ENCODE peak calls at places on chromosomes 7 and 10, in four cellular contexts. G is GM12878, K is HepG2, N is K562. U is an unnamed sample.

GRCh38 chr10:43403911-43404674 is 4.9 kb downstream of the HNRNPF start:
- DNase-seq in N (no peak), G (no peak), K (no peak), U (no peak)

GRCh38 chr7:30285531-30286284 is 1.3 kb downstream of the ZNRF2 start:
- DNase-seq in N (no peak), G (no peak), K (peak), U (peak)

GRCh38 chr7:31550432-31550831 is 36.5 kb downstream of the ITPRID1 start:
- DNase-seq in K (no peak), G (no peak), N (no peak), U (no peak)

GRCh38 chr10:132412316-132413192 is 15.6 kb downstream of the PWWP2B start:
- DNase-seq in N (no peak), K (no peak), G (no peak), U (no peak)

GRCh38 chr7:118082506-118082905 is 101.5 kb upstream of the LSM8 start:
- DNase-seq in N (no peak), G (no peak), K (no peak), U (no peak)

GRCh38 chr10:32958992-32959703 is 1.1 kb upstream of the ITGB1 start:
- DNase-seq in K (no peak), G (peak), N (no peak), U (no peak)

GRCh38 chr7:25238056-25238745 is 9.9 kb upstream of the NPVF start:
- DNase-seq in G (no peak), K (no peak), N (no peak), U (no peak)

GRCh38 chr10:30536578-30536977 is 93.0 kb downstream of the LYZL2 start:
- DNase-seq in K (no peak), G (no peak), N (no peak), U (peak)

GRCh38 chr7:103966593-103967277 is 22.7 kb downstream of the RELN start:
- DNase-seq in K (no peak), G (no peak), N (no peak), U (no peak)

GRCh38 chr10:94989192-94989591 is 50.7 kb downstream of the CYP2C9 start:
- DNase-seq in N (no peak), K (no peak), G (no peak), U (no peak)

GRCh38 chr7:97842772-97843345 is 29.3 kb downstream of the ASNS start:
- DNase-seq in G (no peak), K (no peak), N (no peak), U (no peak)

GRCh38 chr7:35728412-35729060 is 33.6 kb upstream of the HERPUD2 start:
- DNase-seq in G (no peak), K (no peak), N (no peak), U (no peak)

GRCh38 chr10:44971935-44972792 is 6.4 kb downstream of the DEPP1 start:
- DNase-seq in N (no peak), K (no peak), G (no peak), U (no peak)

GRCh38 chr10:3932597-3933380 is 147.8 kb upstream of the KLF6 start:
- DNase-seq in K (no peak), G (no peak), N (no peak), U (no peak)

GRCh38 chr10:22365233-22365632 is 19.9 kb downstream of the SPAG6 start:
- DNase-seq in N (no peak), G (no peak), K (no peak), U (no peak)

GRCh38 chr10:5861269-5862031 is 28.2 kb downstream of the ANKRD16 start:
- DNase-seq in N (no peak), K (peak), G (no peak), U (peak)

GRCh38 chr10:18217577-18217976 is 77.4 kb downstream of the CACNB2 start:
- DNase-seq in G (no peak), N (no peak), K (no peak), U (no peak)
- TF ChIP-seq POLR2AphosphoS2 in G (no peak), N (no peak), K (no peak), U (no peak)

GRCh38 chr7:26813426-26813825 is 51.0 kb downstream of the SKAP2 start:
- DNase-seq in N (no peak), K (peak), G (no peak), U (no peak)
- TF ChIP-seq POLR2AphosphoS2 in N (no peak), K (no peak), G (no peak), U (no peak)

DNA sequence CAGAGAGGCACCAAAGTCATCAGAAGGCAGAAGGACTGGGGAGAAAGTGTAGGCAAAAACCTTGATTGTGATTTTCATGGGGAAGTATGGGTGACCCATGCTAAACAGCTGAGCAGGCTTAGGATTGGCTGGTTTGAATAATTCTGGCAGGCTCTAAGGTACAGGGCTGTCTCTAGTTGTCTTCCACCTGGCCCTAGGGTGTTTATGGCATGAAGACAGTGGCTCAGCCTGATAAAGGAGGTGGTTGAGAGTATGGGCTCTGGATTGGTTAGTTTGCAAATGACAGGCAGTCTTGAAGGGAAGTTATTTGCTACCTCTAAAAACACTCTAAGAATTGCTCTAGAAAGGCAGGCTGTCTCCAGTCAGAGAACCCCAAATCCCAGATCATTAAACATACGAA is 100.3 kb downstream of the STRA8 start:
- DNase-seq in G (no peak), K (no peak), N (no peak), U (no peak)
- TF ChIP-seq POLR2AphosphoS2 in G (no peak), K (no peak), N (no peak), U (no peak)

DNA sequence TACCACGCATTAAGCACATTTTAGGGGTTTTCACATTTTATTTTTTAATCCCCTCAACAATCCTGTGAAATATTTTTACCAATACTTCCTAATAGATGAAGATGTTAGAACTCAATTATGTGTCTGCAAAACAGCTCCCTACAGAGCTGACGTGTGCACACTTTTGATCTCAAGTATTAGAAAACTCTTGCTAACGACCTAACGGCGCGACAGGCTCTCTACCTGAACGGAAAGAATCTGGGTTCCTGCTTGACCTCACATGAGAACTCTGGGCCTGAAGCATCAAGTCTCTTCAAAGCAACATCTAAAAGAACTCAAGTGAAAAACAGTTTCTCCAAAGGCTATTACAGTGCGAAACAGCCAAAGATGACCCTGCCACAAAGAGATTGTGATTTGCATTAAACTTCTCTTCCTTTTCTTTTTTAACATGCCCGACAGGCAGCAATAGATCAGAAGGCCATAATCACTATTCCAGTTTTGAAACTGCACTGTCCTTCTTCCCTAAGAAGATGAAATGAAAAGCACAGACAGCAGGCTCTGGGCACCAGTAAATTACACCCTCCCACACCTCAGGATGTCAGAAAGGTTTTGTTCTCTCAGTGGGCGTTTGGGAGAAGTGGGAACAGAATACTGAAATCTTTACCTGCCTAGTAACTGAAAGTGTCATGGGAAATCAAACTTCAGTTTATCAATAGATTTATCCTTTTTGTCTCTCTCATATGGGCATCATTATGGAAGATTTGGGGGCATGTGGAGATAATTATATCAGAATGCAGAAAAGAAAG is 113.7 kb downstream of the DOCK4 start:
- DNase-seq in G (no peak), N (no peak), K (no peak), U (no peak)
- TF ChIP-seq POLR2AphosphoS2 in G (no peak), N (no peak), K (no peak), U (no peak)

GRCh38 chr7:28745351-28745750 is 212.8 kb downstream of the TRIL start:
- DNase-seq in G (no peak), K (no peak), N (no peak), U (no peak)
- TF ChIP-seq POLR2AphosphoS2 in G (no peak), K (no peak), N (no peak), U (no peak)

DNA sequence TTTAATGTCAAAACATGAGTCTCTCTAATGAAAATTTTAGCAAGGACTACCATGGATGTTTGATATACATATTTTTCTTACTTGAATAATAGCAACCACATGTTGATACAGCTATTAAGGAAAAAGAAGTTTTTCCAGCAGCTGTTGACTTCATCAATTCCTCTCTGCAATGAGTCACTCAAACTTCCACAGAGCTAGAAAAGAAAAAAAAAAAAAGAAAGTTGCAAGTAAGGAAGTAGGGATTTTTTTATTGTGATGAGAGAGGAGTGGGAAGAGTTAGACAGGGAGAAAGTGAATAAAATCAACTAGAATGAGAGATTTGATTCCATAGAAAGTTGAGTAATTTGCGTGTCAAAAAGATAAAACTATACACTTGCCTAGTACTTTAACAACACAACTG is 46.2 kb downstream of the CAV1 start:
- DNase-seq in G (no peak), N (no peak), K (no peak), U (peak)
- TF ChIP-seq POLR2AphosphoS2 in G (no peak), N (no peak), K (no peak), U (no peak)

GRCh38 chr7:136523581-136523980 is 344.9 kb upstream of the CHRM2 start:
- DNase-seq in G (no peak), K (no peak), N (no peak), U (no peak)
- TF ChIP-seq POLR2AphosphoS2 in G (no peak), K (no peak), N (no peak), U (no peak)